ENCODE peak calls at places on chromosome 17, in four cellular contexts. T, X, K and S are unnamed samples.

GRCh38 chr17:15194859-15195277 is 70.3 kb downstream of the PMP22 start:
- DNase-seq in T (no peak), X (no peak), K (no peak), S (no peak)

GRCh38 chr17:45668316-45668715 is 115.8 kb upstream of the CRHR1 start:
- DNase-seq in T (no peak), K (no peak), X (no peak), S (no peak)

GRCh38 chr17:29524692-29525091 is 42.1 kb downstream of the ABHD15 start:
- DNase-seq in X (no peak), K (no peak), T (no peak), S (no peak)

GRCh38 chr17:77320046-77320445 is 179.3 kb downstream of the SEC14L1 start:
- DNase-seq in T (no peak), X (peak; percentile 51), K (no peak), S (no peak)

GRCh38 chr17:34990921-34991365 is 10.6 kb downstream of the LIG3 start:
- DNase-seq in X (no peak), T (no peak), K (no peak), S (no peak)

GRCh38 chr17:75601057-75601987 is 13.7 kb downstream of the MYO15B start:
- DNase-seq in X (peak; percentile 77), K (peak; percentile 33), T (peak; percentile 38), S (no peak)

GRCh38 chr17:7586673-7587419 is 3.0 kb downstream of the SOX15 start:
- DNase-seq in K (no peak), T (no peak), X (no peak), S (no peak)

GRCh38 chr17:10827898-10828552 is 9.9 kb downstream of the PIRT start:
- DNase-seq in K (no peak), T (no peak), X (no peak), S (no peak)

GRCh38 chr17:67452681-67453554 is 75.8 kb downstream of the PITPNC1 start:
- DNase-seq in K (no peak), X (no peak), T (no peak), S (no peak)

GRCh38 chr17:8887834-8888703 is 20.6 kb upstream of the PIK3R6 start:
- DNase-seq in T (no peak), X (peak; percentile 89), K (no peak), S (no peak)